ENCODE peak calls at places on chromosome 3, in six cellular contexts. O is pancreas, J is endothelial cell of umbilical vein, M is gastrocnemius medialis, X is PC-3, L is OCI-LY7. U is an unnamed sample.

GRCh38 chr3:118011910-118012309 is 1022.7 kb downstream of the IGSF11 start:
- DNase-seq in M (no peak), O (no peak), J (no peak), L (no peak), X (no peak), U (no peak)

GRCh38 chr3:142278451-142278850 is 53.1 kb upstream of the GK5 start:
- DNase-seq in L (no peak), X (no peak), J (no peak), M (no peak), O (no peak), U (no peak)

GRCh38 chr3:119322021-119322522 is 27.9 kb downstream of the ARHGAP31 start:
- DNase-seq in L (no peak), O (no peak), M (no peak), X (peak; percentile 39), J (no peak), U (no peak)

GRCh38 chr3:14460342-14461005 is 58.1 kb downstream of the SLC6A6 start:
- DNase-seq in M (peak; percentile 80), L (no peak), X (peak; percentile 59), J (peak; percentile 97), O (peak; percentile 72), U (peak; percentile 73)

GRCh38 chr3:129231331-129232119 is 17.9 kb upstream of the COPG1 start:
- DNase-seq in M (no peak), L (no peak), O (no peak), X (peak; percentile 77), J (no peak), U (no peak)

GRCh38 chr3:55692958-55693558 is 206.0 kb upstream of the WNT5A start:
- DNase-seq in J (no peak), M (no peak), X (no peak), L (no peak), O (no peak), U (no peak)

GRCh38 chr3:59128685-59129084 is 78.9 kb upstream of the CFAP20DC start:
- DNase-seq in M (no peak), L (no peak), J (no peak), O (no peak), X (no peak), U (no peak)

GRCh38 chr3:179671709-179672337 is 19.0 kb downstream of the USP13 start:
- DNase-seq in L (no peak), J (peak; percentile 100), X (peak; percentile 43), M (peak; percentile 76), O (no peak), U (no peak)

GRCh38 chr3:167882057-167882667 is 146.6 kb downstream of the SERPINI1 start:
- DNase-seq in J (peak; percentile 50), O (no peak), L (peak; percentile 83), M (no peak), X (peak; percentile 73), U (peak; percentile 13)

GRCh38 chr3:143848707-143849106 is 439 bp upstream of the SLC9A9 start:
- DNase-seq in J (no peak), O (no peak), X (no peak), L (peak; percentile 39), M (no peak), U (no peak)
- H3K4me3 ChIP-seq in J (no peak overlapping the region), O (no peak overlapping the region), X (peak overlapping the region; percentile 63), L (peak overlapping the region; percentile 78), M (peak overlapping the region; percentile 66), U (no peak overlapping the region)

GRCh38 chr3:38130631-38131065 is 6.3 kb downstream of the ACAA1 start:
- DNase-seq in O (no peak), L (no peak), M (no peak), J (no peak), X (no peak), U (no peak)

GRCh38 chr3:38133209-38133556 is 3.7 kb downstream of the ACAA1 start:
- DNase-seq in M (no peak), O (no peak), L (no peak), X (no peak), J (no peak), U (no peak)

GRCh38 chr3:38133557-38134405 is 3.1 kb downstream of the ACAA1 start:
- DNase-seq in J (no peak), X (peak; percentile 99), M (no peak), O (peak; percentile 64), L (no peak), U (no peak)

GRCh38 chr3:38130219-38130618 is 6.7 kb downstream of the ACAA1 start:
- DNase-seq in L (no peak), X (no peak), J (no peak), O (no peak), M (no peak), U (no peak)

DNA sequence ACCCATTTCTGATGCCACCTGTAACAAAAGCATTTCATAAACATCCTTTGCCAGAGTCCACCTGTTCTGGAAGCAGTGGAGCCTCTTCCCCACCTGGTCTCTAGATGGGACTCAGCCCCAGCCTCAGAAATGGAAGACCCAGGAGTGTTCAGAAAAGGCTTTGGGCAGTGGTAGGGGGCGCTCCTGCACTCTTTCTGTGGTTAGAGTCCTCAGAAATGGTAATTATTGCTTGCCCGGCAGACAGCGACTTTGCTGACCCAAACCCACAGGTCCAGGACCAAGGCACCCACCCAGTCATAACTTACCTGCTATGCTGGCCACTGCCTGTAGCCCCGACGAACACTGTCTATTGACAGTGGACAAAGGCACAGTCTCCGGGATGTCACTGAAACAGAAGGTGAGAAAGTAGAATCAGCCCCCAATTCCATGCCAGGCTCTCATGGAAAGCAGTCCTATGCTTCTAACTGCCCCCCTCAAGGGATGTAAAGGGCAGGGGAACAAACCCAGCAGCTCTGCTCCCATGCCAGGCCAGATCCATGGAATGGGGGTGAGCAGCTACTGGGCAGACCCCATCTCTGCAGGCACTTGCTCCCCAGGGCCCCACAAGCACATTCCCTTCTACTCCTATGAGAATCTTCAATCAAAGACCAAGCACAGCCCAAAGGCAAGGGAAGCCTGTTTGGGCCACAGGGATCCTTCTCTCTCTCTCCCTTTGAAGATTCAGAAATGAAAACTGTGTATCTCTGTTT is 5.1 kb downstream of the ACAA1 start:
- DNase-seq in M (no peak), J (peak; percentile 51), O (no peak), X (no peak), L (no peak), U (peak; percentile 59)
- TF ChIP-seq CTCF in M (peak; percentile 14), J (peak; percentile 73), O (no peak), X (peak; percentile 63), L (peak; percentile 71), U (no peak)

GRCh38 chr3:53216723-53217122 is 39.1 kb downstream of the TKT start:
- DNase-seq in O (no peak), J (no peak), X (no peak), M (no peak), L (no peak), U (no peak)
- H3K9me3 ChIP-seq in O (no peaks in the 10 kb centered on the region), J (no peaks in the 10 kb centered on the region), X (no peaks in the 10 kb centered on the region), M (no peaks in the 10 kb centered on the region), L (no peaks in the 10 kb centered on the region), U (no peaks in the 10 kb centered on the region)

DNA sequence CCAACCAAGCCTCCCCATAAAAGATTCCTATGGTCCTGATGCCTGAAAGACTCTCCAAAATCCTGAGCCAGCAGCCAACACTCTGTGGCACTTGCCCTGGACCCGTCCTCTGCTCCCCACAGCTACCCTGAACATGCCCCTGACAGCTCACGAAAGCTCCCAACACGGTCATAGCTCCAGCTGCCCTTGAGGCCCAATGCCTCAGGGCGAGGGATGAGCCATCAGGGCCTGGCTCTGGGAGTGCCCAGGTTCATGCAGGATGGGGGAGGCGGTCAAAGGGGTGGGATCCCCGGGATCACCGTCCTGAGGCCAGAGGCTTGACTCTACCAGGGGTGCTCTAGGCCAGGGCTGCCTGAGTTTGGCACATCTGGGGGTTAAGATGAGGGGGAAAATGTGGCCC is 72.7 kb upstream of the RPL32 start:
- DNase-seq in M (no peak), L (no peak), X (no peak), J (no peak), O (no peak), U (no peak)
- H3K4me3 ChIP-seq in M (no peak overlapping the region), L (no peak overlapping the region), X (no peak overlapping the region), J (no peak overlapping the region), O (no peak overlapping the region), U (no peak overlapping the region)

GRCh38 chr3:77535116-77535515 is 495.2 kb downstream of the ROBO2 start:
- DNase-seq in M (no peak), L (no peak), J (no peak), O (no peak), X (no peak), U (no peak)

GRCh38 chr3:77539014-77539413 is 499.1 kb downstream of the ROBO2 start:
- DNase-seq in M (no peak), O (no peak), J (no peak), L (no peak), X (peak; percentile 52), U (no peak)

GRCh38 chr3:77541203-77541922 is 501.5 kb downstream of the ROBO2 start:
- DNase-seq in L (no peak), X (no peak), M (no peak), J (no peak), O (no peak), U (no peak)

GRCh38 chr3:77539677-77540076 is 499.8 kb downstream of the ROBO2 start:
- DNase-seq in O (no peak), M (no peak), J (no peak), L (no peak), X (no peak), U (no peak)

DNA sequence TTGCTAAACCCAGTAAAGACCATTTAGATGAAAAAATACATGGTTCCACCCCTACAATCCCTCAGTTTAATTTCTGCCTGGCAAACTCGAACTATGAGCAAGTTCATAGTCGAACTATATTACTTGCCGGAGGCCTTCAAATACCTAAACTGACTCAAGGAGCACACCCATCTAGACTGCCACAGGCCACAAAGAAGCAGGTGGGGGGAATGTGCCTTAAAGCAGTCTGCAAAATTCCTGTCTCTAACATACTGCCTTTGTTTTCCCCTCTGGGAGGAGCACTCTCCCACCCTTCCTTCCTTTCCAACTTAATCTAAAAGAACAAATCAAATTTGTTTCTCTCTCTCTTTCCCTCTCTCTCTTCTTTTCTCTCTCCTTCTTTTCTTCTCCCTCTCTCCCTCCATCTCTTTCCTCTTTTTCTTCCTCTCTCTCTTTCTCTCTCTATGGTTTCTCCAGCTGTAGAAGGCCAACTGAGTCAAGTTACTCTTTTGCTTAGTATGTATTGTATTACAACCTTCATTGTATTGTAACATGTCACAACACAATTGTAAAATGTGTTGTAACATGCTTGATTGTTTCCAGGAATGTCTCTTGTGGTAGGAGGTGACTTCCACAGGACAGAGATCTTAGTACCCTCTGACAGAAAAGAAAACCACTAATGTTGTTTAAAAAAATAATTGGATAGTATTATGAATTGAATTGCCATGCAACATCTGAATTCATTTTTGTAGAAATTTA is 496.3 kb downstream of the ROBO2 start:
- DNase-seq in M (no peak), X (peak; percentile 20), J (no peak), L (no peak), O (no peak), U (no peak)
- TF ChIP-seq CTCF in M (no peak), X (no peak), J (no peak), L (no peak), O (no peak), U (no peak)

GRCh38 chr3:26084629-26085028 is 294.7 kb downstream of the OXSM start:
- DNase-seq in X (no peak), L (no peak), O (no peak), M (no peak), J (no peak), U (no peak)
- H3K9me3 ChIP-seq in X (peaks cover 28% of the 10 kb centered on the region), L (peaks cover 6% of the 10 kb centered on the region), O (no peaks in the 10 kb centered on the region), M (peaks cover 4% of the 10 kb centered on the region), J (peaks cover 4% of the 10 kb centered on the region), U (peaks cover 25% of the 10 kb centered on the region)

GRCh38 chr3:158102660-158103085 is 3.5 kb downstream of the SHOX2 start:
- DNase-seq in M (no peak), O (no peak), X (no peak), J (no peak), L (no peak), U (no peak)
- H3K4me3 ChIP-seq in M (peak overlapping the region; percentile 39), O (no peak overlapping the region), X (no peak overlapping the region), J (no peak overlapping the region), L (no peak overlapping the region), U (no peak overlapping the region)